ENCODE peak calls at places on chromosomes 2 and 18, in five cellular contexts. I, K, B, T and H are unnamed samples.
A peak's percentile ranks its signal among the peaks of the same experiment; 100 is the strongest.

GRCh38 chr18:26482567-26482966 is 65.8 kb downstream of the KCTD1 start:
- DNase-seq in I (no peak), K (no peak), B (no peak), T (no peak), H (no peak)

GRCh38 chr18:4511166-4511565 is 56.1 kb upstream of the DLGAP1 start:
- DNase-seq in I (no peak), K (no peak), B (no peak), T (no peak), H (no peak)

GRCh38 chr18:5036523-5036922 is 160.5 kb downstream of the AKAIN1 start:
- DNase-seq in I (no peak), K (no peak), B (no peak), T (no peak), H (no peak)

GRCh38 chr2:226790006-226790405 is 9.6 kb downstream of the IRS1 start:
- DNase-seq in I (no peak), K (peak; percentile 30), B (no peak), T (no peak), H (no peak)

GRCh38 chr2:165825041-165825440 is 31.0 kb upstream of the GALNT3 start:
- DNase-seq in I (no peak), K (peak; percentile 33), B (no peak), T (no peak), H (no peak)

GRCh38 chr2:178280261-178280852 is 86.0 kb downstream of the OSBPL6 start:
- DNase-seq in I (peak; percentile 30), K (peak; percentile 38), B (no peak), T (no peak), H (no peak)

GRCh38 chr2:1224901-1225300 is 188.4 kb upstream of the TPO start:
- DNase-seq in I (no peak), K (no peak), B (no peak), T (no peak), H (no peak)

GRCh38 chr2:157592374-157592773 is 36.3 kb downstream of the ACVR1C start:
- DNase-seq in I (no peak), K (no peak), B (no peak), T (no peak), H (no peak)

GRCh38 chr2:54666131-54666637 is 57.3 kb upstream of the EML6 start:
- DNase-seq in I (no peak), K (no peak), B (no peak), T (no peak), H (no peak)

GRCh38 chr18:61203151-61203550 is 130.1 kb upstream of the CDH20 start:
- DNase-seq in I (no peak), K (no peak), B (no peak), T (no peak), H (no peak)

GRCh38 chr2:106095478-106096392 is 98.4 kb downstream of the UXS1 start:
- DNase-seq in I (no peak), K (no peak), B (peak; percentile 86), T (no peak), H (peak; percentile 80)

GRCh38 chr2:88307817-88308216 is 137.7 kb downstream of the THNSL2 start:
- DNase-seq in I (peak; percentile 18), K (no peak), B (no peak), T (no peak), H (no peak)

GRCh38 chr18:43620936-43621335 is 343.6 kb upstream of the SYT4 start:
- DNase-seq in I (peak; percentile 8), K (no peak), B (no peak), T (no peak), H (no peak)

GRCh38 chr18:58847383-58848071 is 17.1 kb upstream of the ZNF532 start:
- DNase-seq in I (no peak), K (peak; percentile 28), B (no peak), T (peak; percentile 49), H (no peak)

GRCh38 chr2:37812414-37812813 is 112.7 kb upstream of the RMDN2 start:
- DNase-seq in I (no peak), K (no peak), B (peak; percentile 12), T (no peak), H (no peak)

GRCh38 chr2:210814626-210815025 is 258.2 kb downstream of the CPS1 start:
- DNase-seq in I (no peak), K (no peak), B (no peak), T (no peak), H (no peak)

GRCh38 chr2:164690361-164690760 is 69.1 kb upstream of the GRB14 start:
- DNase-seq in I (no peak), K (no peak), B (no peak), T (no peak), H (no peak)

GRCh38 chr2:199932312-199932855 is 21.3 kb downstream of the C2orf69 start:
- DNase-seq in I (no peak), K (no peak), B (no peak), T (no peak), H (no peak)

GRCh38 chr2:79630060-79630459 is 117.2 kb downstream of the CTNNA2 start:
- DNase-seq in I (peak; percentile 2), K (no peak), B (no peak), T (no peak), H (no peak)

GRCh38 chr2:141900826-141901225 is 230.0 kb downstream of the LRP1B start:
- DNase-seq in I (no peak), K (no peak), B (no peak), T (no peak), H (no peak)

GRCh38 chr2:42127425-42128424 is 41.4 kb upstream of the EML4 start:
- DNase-seq in I (no peak), K (no peak), B (peak; percentile 74), T (no peak), H (peak; percentile 71)

GRCh38 chr2:127387655-127388422 is at the start of gene MAP3K2:
- DNase-seq in I (peak; percentile 78), K (peak; percentile 96), B (peak; percentile 99), T (peak; percentile 96), H (peak; percentile 98)
- TF ChIP-seq POLR2A in I (peak; percentile 80), K (peak; percentile 81), B (no peak), T (peak; percentile 96), H (peak; percentile 76)

GRCh38 chr18:74497778-74498177 is 1.6 kb downstream of the CNDP2 start:
- DNase-seq in I (no peak), K (no peak), B (no peak), T (peak; percentile 55), H (no peak)

GRCh38 chr18:74497308-74497640 is 1.1 kb downstream of the CNDP2 start:
- DNase-seq in I (no peak), K (no peak), B (no peak), T (no peak), H (no peak)

GRCh38 chr18:74494514-74494913 is 1.6 kb upstream of the CNDP2 start:
- DNase-seq in I (no peak), K (no peak), B (no peak), T (no peak), H (no peak)

GRCh38 chr18:74496508-74497307 is 545 bp downstream of the CNDP2 start:
- DNase-seq in I (peak; percentile 44), K (peak; percentile 67), B (peak; percentile 93), T (peak; percentile 77), H (peak; percentile 53)

GRCh38 chr18:74495581-74496507 is at the start of gene CNDP2:
- DNase-seq in I (peak; percentile 84), K (peak; percentile 100), B (peak; percentile 100), T (peak; percentile 100), H (peak; percentile 100)
- TF ChIP-seq POLR2A in I (peak; percentile 74), K (peak; percentile 71), B (no peak), T (peak; percentile 93), H (peak; percentile 57)

DNA sequence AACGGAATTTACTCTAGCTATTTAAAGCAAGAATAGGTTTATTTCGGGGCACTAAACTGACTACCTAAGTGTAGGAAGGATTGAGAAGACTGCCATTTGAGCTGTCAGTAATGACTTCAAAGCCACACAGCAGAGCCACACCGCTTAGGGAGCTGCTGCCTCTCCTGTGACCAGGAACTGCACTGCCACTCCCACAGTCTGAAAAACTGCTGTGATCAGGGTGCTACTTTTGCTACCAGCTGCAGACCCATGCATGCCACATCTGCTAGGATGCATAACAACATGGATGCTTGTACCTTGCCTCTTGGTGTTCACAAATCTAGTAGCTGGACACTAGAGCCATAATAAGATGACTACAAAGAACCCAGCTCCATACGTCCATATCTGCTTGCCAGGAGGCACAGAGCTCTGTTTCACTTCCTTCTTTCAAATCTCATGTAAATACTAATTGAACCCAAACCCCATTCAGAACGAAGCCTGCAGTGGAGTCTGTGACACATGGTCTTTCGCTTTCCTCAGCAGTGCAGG is 2.2 kb downstream of the DSG2 start:
- DNase-seq in I (no peak), K (no peak), B (no peak), T (no peak), H (no peak)
- TF ChIP-seq POLR2A in I (no peak), K (no peak), B (no peak), T (no peak), H (no peak)

DNA sequence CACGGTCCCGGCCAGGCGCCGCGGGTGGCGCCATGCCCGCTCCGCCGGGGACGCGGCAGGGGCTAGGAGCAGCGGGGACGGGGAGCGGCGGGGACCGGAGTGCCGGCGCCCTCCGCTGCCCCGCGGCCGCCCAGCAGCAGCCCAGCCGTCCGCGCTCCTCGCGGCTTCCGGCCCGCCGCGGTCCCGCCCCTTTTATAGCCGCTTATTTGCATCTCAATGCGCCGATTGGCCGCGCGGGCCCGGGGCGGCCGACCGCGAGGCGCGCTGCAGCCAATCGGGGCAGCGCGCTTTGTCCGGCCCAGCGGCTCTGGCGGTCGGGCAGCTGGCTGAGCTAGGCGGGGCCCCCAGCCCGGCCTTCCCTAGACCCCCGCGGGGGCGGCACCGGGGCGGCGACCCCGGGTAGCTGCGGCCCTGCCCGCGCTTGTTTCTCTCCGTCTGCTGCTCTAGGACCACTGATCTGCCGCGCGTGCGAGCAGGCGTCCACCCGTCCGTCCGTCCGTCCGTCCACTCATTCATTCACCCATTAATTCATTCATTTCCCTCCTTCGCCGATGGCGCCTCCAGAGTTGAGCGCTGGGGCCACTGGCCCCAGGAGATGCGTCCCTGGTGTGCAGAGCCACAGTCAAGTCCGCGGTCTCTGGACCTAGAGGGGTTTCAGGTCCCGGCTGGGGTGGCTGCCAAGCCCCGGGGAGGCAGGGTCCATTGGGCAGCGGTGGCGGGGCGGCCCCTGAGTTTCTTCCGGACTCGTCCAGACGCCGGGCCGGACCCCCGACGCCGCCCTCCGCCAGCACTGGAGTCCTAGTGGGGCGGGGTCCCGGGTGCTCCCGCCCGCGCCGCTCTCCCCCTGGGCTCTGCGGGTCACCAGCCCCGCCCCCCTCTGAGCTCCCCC is at the start of gene HES6:
- DNase-seq in I (peak; percentile 83), K (peak; percentile 93), B (peak; percentile 96), T (peak; percentile 91), H (peak; percentile 92)
- TF ChIP-seq POLR2A in I (peak; percentile 99), K (peak; percentile 94), B (no peak), T (peak; percentile 98), H (peak; percentile 96)